ENCODE peak calls at places on chromosome 18, in ten cellular contexts. F, Y, G, J, Z, X, R, V, P and T are unnamed samples.
A peak's percentile ranks its signal among the peaks of the same experiment; 100 is the strongest.

GRCh38 chr18:53795610-53796009 is 428.9 kb downstream of the MBD2 start:
- DNase-seq in V (no peak), J (no peak), F (no peak), P (no peak), R (no peak), X (no peak), Z (no peak), G (no peak), Y (no peak), T (no peak)

GRCh38 chr18:12868576-12868975 is 15.5 kb downstream of the PTPN2 start:
- DNase-seq in R (no peak), Z (no peak), G (no peak), J (no peak), F (no peak), X (no peak), V (no peak), Y (no peak), P (no peak), T (no peak)

GRCh38 chr18:79916128-79916494 is 35.3 kb downstream of the SLC66A2 start:
- DNase-seq in Y (no peak), V (no peak), G (peak; percentile 3), F (no peak), X (no peak), Z (no peak), R (no peak), J (no peak), P (no peak), T (no peak)

GRCh38 chr18:54532222-54532621 is 58.8 kb upstream of the DYNAP start:
- DNase-seq in F (no peak), Z (no peak), R (no peak), J (no peak), X (no peak), P (no peak), Y (no peak), G (no peak), V (no peak), T (no peak)

GRCh38 chr18:75113455-75113854 is 95.5 kb downstream of the PTGR3 start:
- DNase-seq in Y (no peak), Z (peak; percentile 91), X (no peak), V (peak; percentile 18), F (no peak), R (peak; percentile 22), G (no peak), P (no peak), J (no peak), T (no peak)

GRCh38 chr18:61470111-61470673 is 137.0 kb downstream of the CDH20 start:
- DNase-seq in Z (no peak), V (no peak), P (no peak), Y (no peak), G (no peak), R (no peak), X (no peak), J (no peak), F (no peak), T (no peak)

GRCh38 chr18:4433762-4434161 is 21.3 kb downstream of the DLGAP1 start:
- DNase-seq in Y (no peak), R (no peak), P (no peak), J (no peak), F (no peak), Z (no peak), X (no peak), V (no peak), G (no peak), T (no peak)

GRCh38 chr18:35711227-35711626 is 129.7 kb downstream of the GALNT1 start:
- DNase-seq in F (no peak), Y (no peak), V (no peak), J (no peak), G (no peak), R (no peak), X (no peak), Z (no peak), P (no peak), T (no peak)

GRCh38 chr18:2758309-2758708 is 88.5 kb upstream of the EMILIN2 start:
- DNase-seq in Y (no peak), X (no peak), Z (no peak), R (no peak), V (no peak), G (no peak), P (no peak), J (no peak), F (no peak), T (no peak)

GRCh38 chr18:54736981-54737380 is 91.3 kb upstream of the RAB27B start:
- DNase-seq in R (no peak), J (no peak), Z (no peak), F (no peak), G (no peak), P (no peak), X (no peak), V (no peak), Y (no peak), T (no peak)

GRCh38 chr18:26741041-26741440 is 124.5 kb downstream of the AQP4 start:
- DNase-seq in Z (no peak), Y (no peak), G (no peak), P (no peak), J (no peak), R (no peak), V (no peak), X (no peak), F (no peak), T (no peak)

GRCh38 chr18:525066-525797 is 24.7 kb upstream of the COLEC12 start:
- DNase-seq in G (no peak), X (no peak), Z (no peak), F (no peak), Y (no peak), V (peak; percentile 50), P (no peak), R (no peak), J (no peak), T (no peak)

GRCh38 chr18:44458777-44459176 is 221.9 kb upstream of the SETBP1 start:
- DNase-seq in F (no peak), Y (peak; percentile 58), Z (no peak), J (no peak), X (no peak), P (no peak), R (no peak), V (no peak), G (no peak), T (no peak)

GRCh38 chr18:995641-996040 is 91.0 kb downstream of the ADCYAP1 start:
- DNase-seq in Y (peak; percentile 34), P (no peak), Z (no peak), J (no peak), G (no peak), R (no peak), V (no peak), F (no peak), X (no peak), T (no peak)

GRCh38 chr18:62436636-62437519 is 85.9 kb upstream of the ZCCHC2 start:
- DNase-seq in R (peak; percentile 95), X (no peak), F (no peak), V (no peak), J (no peak), P (peak; percentile 86), G (no peak), Z (no peak), Y (no peak), T (peak; percentile 89)

GRCh38 chr18:42159146-42159545 is 204.1 kb downstream of the PIK3C3 start:
- DNase-seq in R (no peak), G (no peak), X (no peak), P (no peak), Z (no peak), Y (no peak), F (no peak), V (no peak), J (no peak), T (no peak)

GRCh38 chr18:79484661-79485621 is 89.2 kb downstream of the NFATC1 start:
- DNase-seq in R (peak; percentile 64), Y (peak; percentile 95), G (no peak), P (peak; percentile 31), V (peak; percentile 96), J (no peak), Z (no peak), F (no peak), X (no peak), T (peak; percentile 61)

GRCh38 chr18:24876266-24876665 is 415.8 kb downstream of the HRH4 start:
- DNase-seq in R (no peak), X (no peak), V (no peak), J (no peak), Y (no peak), P (no peak), F (no peak), G (no peak), Z (no peak), T (no peak)

GRCh38 chr18:11005528-11005927 is 143.8 kb downstream of the PIEZO2 start:
- DNase-seq in P (peak; percentile 91), R (peak; percentile 66), G (no peak), J (no peak), V (peak; percentile 87), Z (no peak), F (no peak), Y (no peak), X (no peak), T (no peak)

GRCh38 chr18:52341617-52342381 is 1.8 kb downstream of the DCC start:
- DNase-seq in J (no peak), P (no peak), Y (no peak), X (no peak), R (no peak), Z (no peak), G (no peak), F (no peak), V (no peak), T (no peak)

GRCh38 chr18:25231327-25231691 is 120.7 kb downstream of the ZNF521 start:
- DNase-seq in Z (no peak), F (no peak), V (no peak), J (no peak), X (no peak), G (no peak), P (no peak), Y (no peak), R (no peak), T (no peak)

GRCh38 chr18:30971338-30971956 is 71.1 kb downstream of the DSC3 start:
- DNase-seq in R (no peak), J (no peak), P (no peak), V (no peak), Z (no peak), G (no peak), X (no peak), Y (no peak), F (no peak), T (no peak)

GRCh38 chr18:49023938-49024341 is 73.2 kb upstream of the SMAD7 start:
- DNase-seq in J (no peak), F (no peak), V (peak; percentile 26), Y (no peak), X (no peak), G (peak; percentile 15), P (no peak), Z (peak; percentile 95), R (no peak), T (peak; percentile 53)

GRCh38 chr18:5431836-5432575 is 111.8 kb downstream of the EPB41L3 start:
- DNase-seq in Z (no peak), J (no peak), R (no peak), V (no peak), X (no peak), Y (no peak), P (no peak), G (no peak), F (no peak), T (no peak)

GRCh38 chr18:50805732-50806131 is 14.1 kb downstream of the MRO start:
- DNase-seq in G (no peak), R (no peak), X (peak; percentile 15), J (no peak), V (no peak), F (no peak), Z (no peak), Y (no peak), P (no peak), T (no peak)

GRCh38 chr18:65725421-65726050 is 25.3 kb upstream of the CDH7 start:
- DNase-seq in X (no peak), R (no peak), Z (no peak), P (peak; percentile 40), F (no peak), Y (no peak), G (no peak), J (no peak), V (no peak), T (peak; percentile 63)

GRCh38 chr18:42670860-42671259 is 444.6 kb downstream of the RIT2 start:
- DNase-seq in G (no peak), J (no peak), V (no peak), P (no peak), X (no peak), Y (no peak), F (no peak), Z (no peak), R (no peak), T (no peak)

GRCh38 chr18:51195602-51196115 is 1.8 kb downstream of the MEX3C start:
- DNase-seq in R (no peak), V (no peak), F (no peak), J (no peak), X (peak; percentile 37), P (peak; percentile 34), Z (no peak), Y (no peak), G (peak; percentile 55), T (no peak)